ENCODE peak calls at places on chromosomes 4 and X, in five cellular contexts. One of them, this sample, is unnamed.
A peak's percentile ranks its signal among the peaks of the same experiment; 100 is the strongest.

GRCh38 chrX:114472788-114473187 is 111.1 kb upstream of the HTR2C start:
- DNase-seq in tibial nerve: no peak
- DNase-seq in transverse colon: no peak
- DNase-seq in K562: no peak
- DNase-seq in GM12878: no peak
- DNase-seq in this sample: no peak

GRCh38 chr4:112633477-112634235 is 3.1 kb downstream of the ZGRF1 start:
- DNase-seq in transverse colon: no peak
- DNase-seq in K562: peak; percentile 37
- DNase-seq in GM12878: peak; percentile 17
- DNase-seq in tibial nerve: no peak
- DNase-seq in this sample: no peak

GRCh38 chr4:1048781-1049590 is 37.6 kb downstream of the FGFRL1 start:
- DNase-seq in K562: no peak
- DNase-seq in tibial nerve: no peak
- DNase-seq in transverse colon: no peak
- DNase-seq in GM12878: no peak
- DNase-seq in this sample: no peak

GRCh38 chrX:118717703-118718391 is 9.6 kb upstream of the IL13RA1 start:
- DNase-seq in K562: no peak
- DNase-seq in GM12878: no peak
- DNase-seq in transverse colon: no peak
- DNase-seq in tibial nerve: no peak
- DNase-seq in this sample: no peak

GRCh38 chr4:183721207-183722081 is 62.4 kb downstream of the TRAPPC11 start:
- DNase-seq in transverse colon: peak; percentile 83
- DNase-seq in GM12878: no peak
- DNase-seq in tibial nerve: no peak
- DNase-seq in K562: peak; percentile 8
- DNase-seq in this sample: peak; percentile 79

GRCh38 chrX:2502668-2503519 is 2.1 kb upstream of the DHRSX start:
- DNase-seq in transverse colon: peak; percentile 37
- DNase-seq in K562: peak; percentile 74
- DNase-seq in tibial nerve: no peak
- DNase-seq in GM12878: no peak
- DNase-seq in this sample: peak; percentile 25

GRCh38 chr4:79852305-79852730 is 220.7 kb downstream of the ANTXR2 start:
- DNase-seq in K562: peak; percentile 39
- DNase-seq in GM12878: no peak
- DNase-seq in transverse colon: peak; percentile 9
- DNase-seq in tibial nerve: no peak
- DNase-seq in this sample: no peak

GRCh38 chrX:16712116-16712824 is at the start of gene CTPS2:
- DNase-seq in GM12878: no peak
- DNase-seq in K562: peak; percentile 80
- DNase-seq in tibial nerve: peak; percentile 36
- DNase-seq in transverse colon: peak; percentile 77
- DNase-seq in this sample: peak; percentile 70

GRCh38 chrX:153487590-153488071 is 7.1 kb upstream of the BGN start:
- DNase-seq in tibial nerve: no peak
- DNase-seq in transverse colon: no peak
- DNase-seq in K562: no peak
- DNase-seq in GM12878: no peak
- DNase-seq in this sample: no peak

GRCh38 chr4:163922302-163922701 is 427.8 kb downstream of the TMA16 start:
- DNase-seq in K562: no peak
- DNase-seq in tibial nerve: no peak
- DNase-seq in GM12878: no peak
- DNase-seq in transverse colon: no peak
- DNase-seq in this sample: no peak

GRCh38 chrX:20067709-20068315 is 48.9 kb downstream of the MAP7D2 start:
- DNase-seq in GM12878: no peak
- DNase-seq in tibial nerve: peak; percentile 76
- DNase-seq in transverse colon: peak; percentile 55
- DNase-seq in K562: peak; percentile 8
- DNase-seq in this sample: peak; percentile 90

GRCh38 chr4:118811832-118812231 is 24.1 kb downstream of the SEC24D start:
- DNase-seq in tibial nerve: no peak
- DNase-seq in transverse colon: no peak
- DNase-seq in GM12878: no peak
- DNase-seq in K562: no peak
- DNase-seq in this sample: no peak

GRCh38 chr4:6120361-6120760 is 80.0 kb downstream of the JAKMIP1 start:
- DNase-seq in transverse colon: no peak
- DNase-seq in K562: no peak
- DNase-seq in tibial nerve: no peak
- DNase-seq in GM12878: no peak
- DNase-seq in this sample: no peak

GRCh38 chrX:38192007-38192625 is 28.6 kb downstream of the SRPX start:
- DNase-seq in tibial nerve: peak; percentile 9
- DNase-seq in K562: peak; percentile 5
- DNase-seq in transverse colon: peak; percentile 12
- DNase-seq in GM12878: no peak
- DNase-seq in this sample: peak; percentile 28

GRCh38 chr4:183610033-183610432 is 49.0 kb downstream of the RWDD4 start:
- DNase-seq in transverse colon: no peak
- DNase-seq in GM12878: no peak
- DNase-seq in K562: peak; percentile 52
- DNase-seq in tibial nerve: no peak
- DNase-seq in this sample: no peak

GRCh38 chr4:159052315-159052714 is 50.6 kb upstream of the RAPGEF2 start:
- DNase-seq in K562: no peak
- DNase-seq in GM12878: peak; percentile 89
- DNase-seq in tibial nerve: no peak
- DNase-seq in transverse colon: no peak
- DNase-seq in this sample: no peak

GRCh38 chrX:131633285-131633917 is 89.5 kb downstream of the OR13H1 start:
- DNase-seq in transverse colon: peak; percentile 43
- DNase-seq in K562: peak; percentile 70
- DNase-seq in GM12878: peak; percentile 4
- DNase-seq in tibial nerve: peak; percentile 42
- DNase-seq in this sample: peak; percentile 58

GRCh38 chr4:6221851-6222760 is 21.8 kb upstream of the JAKMIP1 start:
- DNase-seq in GM12878: no peak
- DNase-seq in K562: peak; percentile 17
- DNase-seq in transverse colon: peak; percentile 16
- DNase-seq in tibial nerve: no peak
- DNase-seq in this sample: peak; percentile 50

GRCh38 chrX:106748377-106748776 is 21.9 kb downstream of the RNF128 start:
- DNase-seq in GM12878: no peak
- DNase-seq in transverse colon: no peak
- DNase-seq in K562: no peak
- DNase-seq in tibial nerve: no peak
- DNase-seq in this sample: no peak

GRCh38 chrX:66731398-66731797 is 92.5 kb upstream of the EDA2R start:
- DNase-seq in GM12878: peak; percentile 3
- DNase-seq in tibial nerve: no peak
- DNase-seq in transverse colon: no peak
- DNase-seq in K562: peak; percentile 26
- DNase-seq in this sample: no peak

GRCh38 chr4:145885666-145886065 is 53.0 kb downstream of the ZNF827 start:
- DNase-seq in GM12878: no peak
- DNase-seq in K562: no peak
- DNase-seq in transverse colon: no peak
- DNase-seq in tibial nerve: no peak
- DNase-seq in this sample: no peak

GRCh38 chr4:86014599-86014998 is 345.3 kb downstream of the MAPK10 start:
- DNase-seq in tibial nerve: no peak
- DNase-seq in GM12878: peak; percentile 36
- DNase-seq in K562: no peak
- DNase-seq in transverse colon: no peak
- DNase-seq in this sample: no peak

GRCh38 chr4:42488114-42488513 is 90.8 kb downstream of the SHISA3 start:
- DNase-seq in GM12878: peak; percentile 70
- DNase-seq in K562: no peak
- DNase-seq in transverse colon: no peak
- DNase-seq in tibial nerve: no peak
- DNase-seq in this sample: no peak

GRCh38 chr4:11548529-11549176 is 120.0 kb upstream of the HS3ST1 start:
- DNase-seq in transverse colon: no peak
- DNase-seq in K562: no peak
- DNase-seq in GM12878: no peak
- DNase-seq in tibial nerve: no peak
- DNase-seq in this sample: no peak

GRCh38 chrX:47174376-47174775 is 19.3 kb upstream of the UBA1 start:
- DNase-seq in transverse colon: no peak
- DNase-seq in K562: no peak
- DNase-seq in tibial nerve: no peak
- DNase-seq in GM12878: no peak
- DNase-seq in this sample: no peak

GRCh38 chr4:68288046-68288740 is 42.7 kb upstream of the TMPRSS11B start:
- DNase-seq in K562: no peak
- DNase-seq in transverse colon: no peak
- DNase-seq in tibial nerve: no peak
- DNase-seq in GM12878: no peak
- DNase-seq in this sample: no peak

GRCh38 chrX:40105791-40106676 is 8.3 kb upstream of the BCOR start:
- DNase-seq in GM12878: no peak
- DNase-seq in tibial nerve: peak; percentile 52
- DNase-seq in transverse colon: peak; percentile 78
- DNase-seq in K562: peak; percentile 86
- DNase-seq in this sample: peak; percentile 77

GRCh38 chr4:48780867-48781219 is 764 bp upstream of the FRYL start:
- DNase-seq in GM12878: no peak
- DNase-seq in tibial nerve: peak; percentile 47
- DNase-seq in K562: peak; percentile 38
- DNase-seq in transverse colon: peak; percentile 60
- DNase-seq in this sample: peak; percentile 59

GRCh38 chrX:7068939-7069367 is 78.6 kb upstream of the STS start:
- DNase-seq in tibial nerve: no peak
- DNase-seq in transverse colon: no peak
- DNase-seq in GM12878: no peak
- DNase-seq in K562: no peak
- DNase-seq in this sample: no peak

GRCh38 chr4:110609044-110609750 is 13.7 kb downstream of the PITX2 start:
- DNase-seq in GM12878: no peak
- DNase-seq in transverse colon: no peak
- DNase-seq in tibial nerve: no peak
- DNase-seq in K562: no peak
- DNase-seq in this sample: no peak

DNA sequence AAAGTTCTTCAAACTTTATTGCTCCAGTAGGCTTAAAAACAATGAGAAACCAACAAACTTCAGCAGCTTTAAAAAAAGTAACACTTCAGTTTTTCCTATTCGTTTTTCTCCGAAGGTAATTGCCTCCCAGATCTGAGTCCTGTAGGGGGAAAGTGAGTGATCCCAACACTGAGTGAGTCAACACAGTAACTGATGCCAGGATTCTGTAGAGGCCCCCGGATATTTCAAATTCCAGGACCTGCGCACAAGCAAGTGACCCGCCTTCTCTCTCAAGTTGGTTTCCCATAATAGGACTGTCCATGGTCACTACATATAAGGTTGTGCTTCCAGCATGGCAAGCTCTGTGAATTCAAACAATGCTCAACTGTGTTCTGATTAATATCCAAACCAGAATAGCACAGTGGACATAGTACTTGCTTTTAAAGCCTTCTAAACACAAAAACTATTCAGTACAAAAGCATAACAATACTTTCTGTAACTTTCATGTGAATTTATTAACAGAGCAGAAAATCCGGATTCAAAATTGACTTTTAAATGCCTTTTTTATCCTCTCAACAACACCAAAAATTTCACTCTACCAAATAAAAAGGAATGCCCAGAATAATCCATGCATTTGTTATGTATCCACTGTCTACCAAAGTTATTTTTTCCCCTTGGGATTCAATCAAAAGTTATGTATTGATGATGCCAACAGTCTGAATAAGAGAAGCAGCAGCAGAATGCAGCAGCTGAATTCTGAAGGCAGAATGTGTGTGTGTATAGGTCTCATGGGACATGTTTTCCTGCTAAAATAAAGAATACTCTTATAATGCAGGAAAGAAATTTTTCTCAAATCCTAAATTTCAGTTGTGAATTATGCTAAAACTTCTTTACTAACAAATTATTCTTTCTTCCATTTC is at the start of gene DMD:
- DNase-seq in GM12878: no peak
- DNase-seq in tibial nerve: peak; percentile 33
- DNase-seq in transverse colon: peak; percentile 20
- DNase-seq in K562: no peak
- DNase-seq in this sample: no peak
- TF ChIP-seq POLR2A in GM12878: no peak
- TF ChIP-seq POLR2A in tibial nerve: peak; percentile 55
- TF ChIP-seq POLR2A in transverse colon: peak; percentile 36
- TF ChIP-seq POLR2A in K562: no peak
- TF ChIP-seq POLR2A in this sample: no peak

GRCh38 chrX:29690061-29690460 is 525.3 kb upstream of the MAGEB2 start:
- DNase-seq in GM12878: no peak
- DNase-seq in transverse colon: no peak
- DNase-seq in K562: no peak
- DNase-seq in tibial nerve: no peak
- DNase-seq in this sample: no peak

GRCh38 chrX:29691044-29691443 is 524.3 kb upstream of the MAGEB2 start:
- DNase-seq in transverse colon: no peak
- DNase-seq in K562: no peak
- DNase-seq in tibial nerve: no peak
- DNase-seq in GM12878: no peak
- DNase-seq in this sample: no peak

GRCh38 chrX:29687687-29688086 is 527.7 kb upstream of the MAGEB2 start:
- DNase-seq in K562: no peak
- DNase-seq in transverse colon: no peak
- DNase-seq in tibial nerve: no peak
- DNase-seq in GM12878: no peak
- DNase-seq in this sample: no peak
- TF ChIP-seq CTCF in K562: no peak
- TF ChIP-seq CTCF in transverse colon: no peak
- TF ChIP-seq CTCF in tibial nerve: no peak
- TF ChIP-seq CTCF in GM12878: no peak
- TF ChIP-seq CTCF in this sample: no peak

GRCh38 chr4:74120086-74120485 is 21.1 kb upstream of the CXCL2 start:
- DNase-seq in GM12878: no peak
- DNase-seq in tibial nerve: no peak
- DNase-seq in transverse colon: no peak
- DNase-seq in K562: no peak
- DNase-seq in this sample: no peak

GRCh38 chr4:74118600-74119351 is 19.8 kb upstream of the CXCL2 start:
- DNase-seq in transverse colon: no peak
- DNase-seq in GM12878: no peak
- DNase-seq in tibial nerve: no peak
- DNase-seq in K562: no peak
- DNase-seq in this sample: no peak

GRCh38 chr4:74112399-74113090 is 13.6 kb upstream of the CXCL2 start:
- DNase-seq in transverse colon: no peak
- DNase-seq in tibial nerve: no peak
- DNase-seq in K562: no peak
- DNase-seq in GM12878: no peak
- DNase-seq in this sample: no peak

GRCh38 chr4:74114234-74114633 is 15.2 kb upstream of the CXCL2 start:
- DNase-seq in transverse colon: no peak
- DNase-seq in K562: no peak
- DNase-seq in tibial nerve: no peak
- DNase-seq in GM12878: no peak
- DNase-seq in this sample: no peak

GRCh38 chr4:74117024-74117534 is 18.1 kb upstream of the CXCL2 start:
- DNase-seq in transverse colon: peak; percentile 49
- DNase-seq in K562: peak; percentile 60
- DNase-seq in GM12878: no peak
- DNase-seq in tibial nerve: peak; percentile 68
- DNase-seq in this sample: peak; percentile 77
- TF ChIP-seq EP300 in transverse colon: peak; percentile 11
- TF ChIP-seq EP300 in K562: no peak
- TF ChIP-seq EP300 in GM12878: no peak
- TF ChIP-seq EP300 in tibial nerve: no peak
- TF ChIP-seq EP300 in this sample: no peak

GRCh38 chr4:122766950-122767349 is 34.4 kb downstream of the BBS12 start:
- DNase-seq in K562: peak; percentile 83
- DNase-seq in GM12878: no peak
- DNase-seq in tibial nerve: no peak
- DNase-seq in transverse colon: no peak
- DNase-seq in this sample: no peak
- TF ChIP-seq POLR2A in K562: no peak
- TF ChIP-seq POLR2A in GM12878: no peak
- TF ChIP-seq POLR2A in tibial nerve: no peak
- TF ChIP-seq POLR2A in transverse colon: no peak
- TF ChIP-seq POLR2A in this sample: no peak